ENCODE peak calls at places on chromosomes 3 and 15, in four cellular contexts. One of them, this sample, is unnamed.

GRCh38 chr15:83764201-83764839 is 110.4 kb downstream of the ADAMTSL3 start:
- DNase-seq in NB4: no peak
- DNase-seq in GM12878: no peak
- DNase-seq in endothelial cell of umbilical vein: no peak
- DNase-seq in this sample: no peak

GRCh38 chr15:64599716-64600115 is 139.3 kb downstream of the ZNF609 start:
- DNase-seq in NB4: no peak
- DNase-seq in GM12878: no peak
- DNase-seq in endothelial cell of umbilical vein: peak; percentile 20
- DNase-seq in this sample: peak; percentile 22

GRCh38 chr15:39230205-39230916 is 350.5 kb upstream of the THBS1 start:
- DNase-seq in NB4: no peak
- DNase-seq in GM12878: no peak
- DNase-seq in endothelial cell of umbilical vein: peak; percentile 100
- DNase-seq in this sample: no peak

GRCh38 chr3:61725851-61726333 is 164.5 kb downstream of the PTPRG start:
- DNase-seq in NB4: no peak
- DNase-seq in GM12878: no peak
- DNase-seq in endothelial cell of umbilical vein: no peak
- DNase-seq in this sample: no peak

GRCh38 chr15:69526086-69526485 is 73.5 kb downstream of the RPLP1 start:
- DNase-seq in NB4: no peak
- DNase-seq in GM12878: no peak
- DNase-seq in endothelial cell of umbilical vein: no peak
- DNase-seq in this sample: no peak

GRCh38 chr15:53208759-53209158 is 418.6 kb upstream of the ONECUT1 start:
- DNase-seq in NB4: no peak
- DNase-seq in GM12878: no peak
- DNase-seq in endothelial cell of umbilical vein: no peak
- DNase-seq in this sample: no peak

GRCh38 chr15:33908396-33908795 is 59.9 kb upstream of the CHRM5 start:
- DNase-seq in NB4: no peak
- DNase-seq in GM12878: no peak
- DNase-seq in endothelial cell of umbilical vein: peak; percentile 18
- DNase-seq in this sample: no peak

GRCh38 chr3:81315051-81315450 is 446.4 kb downstream of the GBE1 start:
- DNase-seq in NB4: no peak
- DNase-seq in GM12878: no peak
- DNase-seq in endothelial cell of umbilical vein: no peak
- DNase-seq in this sample: no peak

GRCh38 chr3:127107002-127107401 is 85.9 kb upstream of the PRR23E start:
- DNase-seq in NB4: no peak
- DNase-seq in GM12878: no peak
- DNase-seq in endothelial cell of umbilical vein: no peak
- DNase-seq in this sample: no peak

GRCh38 chr3:132347095-132347494 is 29.9 kb downstream of the ACP3 start:
- DNase-seq in NB4: no peak
- DNase-seq in GM12878: no peak
- DNase-seq in endothelial cell of umbilical vein: peak; percentile 79
- DNase-seq in this sample: no peak

GRCh38 chr3:59469948-59470723 is 420.3 kb upstream of the CFAP20DC start:
- DNase-seq in NB4: no peak
- DNase-seq in GM12878: no peak
- DNase-seq in endothelial cell of umbilical vein: no peak
- DNase-seq in this sample: no peak

GRCh38 chr15:98853161-98853560 is 154.4 kb downstream of the PGPEP1L start:
- DNase-seq in NB4: peak; percentile 91
- DNase-seq in GM12878: peak; percentile 50
- DNase-seq in endothelial cell of umbilical vein: peak; percentile 97
- DNase-seq in this sample: peak; percentile 84

GRCh38 chr3:132788299-132788698 is 66.1 kb upstream of the NPHP3 start:
- DNase-seq in NB4: no peak
- DNase-seq in GM12878: no peak
- DNase-seq in endothelial cell of umbilical vein: peak; percentile 52
- DNase-seq in this sample: no peak

GRCh38 chr3:88298189-88298588 is 148.4 kb downstream of the C3orf38 start:
- DNase-seq in NB4: no peak
- DNase-seq in GM12878: no peak
- DNase-seq in endothelial cell of umbilical vein: no peak
- DNase-seq in this sample: no peak

GRCh38 chr15:37791693-37792092 is 142.7 kb upstream of the TMCO5A start:
- DNase-seq in NB4: no peak
- DNase-seq in GM12878: no peak
- DNase-seq in endothelial cell of umbilical vein: peak; percentile 18
- DNase-seq in this sample: no peak

GRCh38 chr3:37243811-37244748 is 69.7 kb upstream of the LRRFIP2 start:
- DNase-seq in NB4: peak; percentile 72
- DNase-seq in GM12878: no peak
- DNase-seq in endothelial cell of umbilical vein: peak; percentile 76
- DNase-seq in this sample: peak; percentile 56

GRCh38 chr3:101791778-101792177 is 12.8 kb downstream of the NXPE3 start:
- DNase-seq in NB4: no peak
- DNase-seq in GM12878: peak; percentile 91
- DNase-seq in endothelial cell of umbilical vein: no peak
- DNase-seq in this sample: no peak

GRCh38 chr3:110679235-110679634 is 392.4 kb upstream of the NECTIN3 start:
- DNase-seq in NB4: no peak
- DNase-seq in GM12878: no peak
- DNase-seq in endothelial cell of umbilical vein: no peak
- DNase-seq in this sample: no peak

GRCh38 chr15:100764778-100765457 is 114.7 kb upstream of the ALDH1A3 start:
- DNase-seq in NB4: no peak
- DNase-seq in GM12878: no peak
- DNase-seq in endothelial cell of umbilical vein: peak; percentile 7
- DNase-seq in this sample: no peak

GRCh38 chr3:135965129-135965505 is 411 bp upstream of the PPP2R3A start:
- DNase-seq in NB4: no peak
- DNase-seq in GM12878: no peak
- DNase-seq in endothelial cell of umbilical vein: no peak
- DNase-seq in this sample: no peak

GRCh38 chr15:26050979-26051378 is 187.9 kb upstream of the ATP10A start:
- DNase-seq in NB4: no peak
- DNase-seq in GM12878: no peak
- DNase-seq in endothelial cell of umbilical vein: no peak
- DNase-seq in this sample: no peak

GRCh38 chr3:111857474-111857873 is 1.6 kb upstream of the PHLDB2 start:
- DNase-seq in NB4: no peak
- DNase-seq in GM12878: no peak
- DNase-seq in endothelial cell of umbilical vein: no peak
- DNase-seq in this sample: no peak

GRCh38 chr15:69119692-69120395 is 40.6 kb upstream of the GLCE start:
- DNase-seq in NB4: no peak
- DNase-seq in GM12878: no peak
- DNase-seq in endothelial cell of umbilical vein: no peak
- DNase-seq in this sample: no peak

GRCh38 chr3:129756871-129757270 is 136.6 kb downstream of the TMCC1 start:
- DNase-seq in NB4: no peak
- DNase-seq in GM12878: no peak
- DNase-seq in endothelial cell of umbilical vein: peak; percentile 43
- DNase-seq in this sample: no peak

GRCh38 chr15:70039917-70040316 is 57.8 kb downstream of the TLE3 start:
- DNase-seq in NB4: no peak
- DNase-seq in GM12878: no peak
- DNase-seq in endothelial cell of umbilical vein: no peak
- DNase-seq in this sample: no peak

GRCh38 chr15:78533331-78533730 is 6.9 kb upstream of the PSMA4 start:
- DNase-seq in NB4: no peak
- DNase-seq in GM12878: no peak
- DNase-seq in endothelial cell of umbilical vein: no peak
- DNase-seq in this sample: no peak

GRCh38 chr3:177553586-177553985 is 356.3 kb upstream of the TBL1XR1 start:
- DNase-seq in NB4: no peak
- DNase-seq in GM12878: no peak
- DNase-seq in endothelial cell of umbilical vein: no peak
- DNase-seq in this sample: no peak

GRCh38 chr3:48222616-48223513 is at the start of gene CAMP:
- DNase-seq in NB4: peak; percentile 98
- DNase-seq in GM12878: peak; percentile 84
- DNase-seq in endothelial cell of umbilical vein: no peak
- DNase-seq in this sample: peak; percentile 33

GRCh38 chr3:46921041-46921440 is 43.5 kb downstream of the PTH1R start:
- DNase-seq in NB4: no peak
- DNase-seq in GM12878: no peak
- DNase-seq in endothelial cell of umbilical vein: no peak
- DNase-seq in this sample: no peak

GRCh38 chr3:171680690-171681416 is 129.4 kb downstream of the PLD1 start:
- DNase-seq in NB4: no peak
- DNase-seq in GM12878: no peak
- DNase-seq in endothelial cell of umbilical vein: no peak
- DNase-seq in this sample: no peak

GRCh38 chr3:72154391-72155300 is 369.7 kb upstream of the PROK2 start:
- DNase-seq in NB4: no peak
- DNase-seq in GM12878: no peak
- DNase-seq in endothelial cell of umbilical vein: no peak
- DNase-seq in this sample: no peak

GRCh38 chr3:45507820-45508317 is 86.7 kb upstream of the LIMD1 start:
- DNase-seq in NB4: no peak
- DNase-seq in GM12878: no peak
- DNase-seq in endothelial cell of umbilical vein: peak; percentile 53
- DNase-seq in this sample: no peak

GRCh38 chr15:77525411-77525811 is 104.7 kb downstream of the HMG20A start:
- DNase-seq in NB4: no peak
- DNase-seq in GM12878: no peak
- DNase-seq in endothelial cell of umbilical vein: no peak
- DNase-seq in this sample: no peak

DNA sequence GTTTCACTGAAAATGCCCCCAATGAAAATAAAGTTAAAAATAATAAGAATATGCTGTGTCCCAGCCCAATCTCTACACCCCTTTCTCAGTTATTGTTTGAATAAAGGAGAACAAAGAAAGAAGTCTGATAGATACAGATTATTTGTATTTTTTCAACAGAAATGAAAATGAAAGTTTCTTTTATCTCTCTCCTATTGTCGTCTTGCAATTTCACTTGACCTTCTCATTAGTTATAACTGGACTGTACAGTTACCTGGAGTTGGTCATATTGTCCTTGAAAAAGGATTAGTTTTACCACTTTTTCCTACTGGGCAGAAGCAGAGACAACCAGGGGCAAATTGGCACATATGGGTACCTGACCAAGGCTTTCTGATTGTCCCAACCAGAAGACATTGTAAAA is 440.0 kb downstream of the PDCD6IP start:
- DNase-seq in NB4: no peak
- DNase-seq in GM12878: no peak
- DNase-seq in endothelial cell of umbilical vein: no peak
- DNase-seq in this sample: no peak
- TF ChIP-seq MYC in NB4: no peak
- TF ChIP-seq MYC in GM12878: no peak
- TF ChIP-seq MYC in endothelial cell of umbilical vein: no peak
- TF ChIP-seq MYC in this sample: no peak

GRCh38 chr3:173943264-173943663 is 545.7 kb downstream of the NLGN1 start:
- DNase-seq in NB4: no peak
- DNase-seq in GM12878: no peak
- DNase-seq in endothelial cell of umbilical vein: no peak
- DNase-seq in this sample: no peak

GRCh38 chr3:173945081-173945652 is 547.6 kb downstream of the NLGN1 start:
- DNase-seq in NB4: no peak
- DNase-seq in GM12878: no peak
- DNase-seq in endothelial cell of umbilical vein: no peak
- DNase-seq in this sample: no peak

GRCh38 chr3:173945801-173946200 is 548.3 kb downstream of the NLGN1 start:
- DNase-seq in NB4: no peak
- DNase-seq in GM12878: no peak
- DNase-seq in endothelial cell of umbilical vein: no peak
- DNase-seq in this sample: no peak
- TF ChIP-seq MYC in NB4: no peak
- TF ChIP-seq MYC in GM12878: no peak
- TF ChIP-seq MYC in endothelial cell of umbilical vein: no peak
- TF ChIP-seq MYC in this sample: no peak

GRCh38 chr3:34856081-34856480 is 783.2 kb upstream of the ARPP21 start:
- DNase-seq in NB4: no peak
- DNase-seq in GM12878: no peak
- DNase-seq in endothelial cell of umbilical vein: no peak
- DNase-seq in this sample: no peak

GRCh38 chr3:34859741-34860140 is 779.6 kb upstream of the ARPP21 start:
- DNase-seq in NB4: no peak
- DNase-seq in GM12878: no peak
- DNase-seq in endothelial cell of umbilical vein: no peak
- DNase-seq in this sample: no peak

GRCh38 chr3:34858067-34858466 is 781.3 kb upstream of the ARPP21 start:
- DNase-seq in NB4: no peak
- DNase-seq in GM12878: no peak
- DNase-seq in endothelial cell of umbilical vein: no peak
- DNase-seq in this sample: no peak

GRCh38 chr3:34856577-34856976 is 782.7 kb upstream of the ARPP21 start:
- DNase-seq in NB4: no peak
- DNase-seq in GM12878: no peak
- DNase-seq in endothelial cell of umbilical vein: no peak
- DNase-seq in this sample: no peak
- TF ChIP-seq MYC in NB4: no peak
- TF ChIP-seq MYC in GM12878: no peak
- TF ChIP-seq MYC in endothelial cell of umbilical vein: no peak
- TF ChIP-seq MYC in this sample: no peak

DNA sequence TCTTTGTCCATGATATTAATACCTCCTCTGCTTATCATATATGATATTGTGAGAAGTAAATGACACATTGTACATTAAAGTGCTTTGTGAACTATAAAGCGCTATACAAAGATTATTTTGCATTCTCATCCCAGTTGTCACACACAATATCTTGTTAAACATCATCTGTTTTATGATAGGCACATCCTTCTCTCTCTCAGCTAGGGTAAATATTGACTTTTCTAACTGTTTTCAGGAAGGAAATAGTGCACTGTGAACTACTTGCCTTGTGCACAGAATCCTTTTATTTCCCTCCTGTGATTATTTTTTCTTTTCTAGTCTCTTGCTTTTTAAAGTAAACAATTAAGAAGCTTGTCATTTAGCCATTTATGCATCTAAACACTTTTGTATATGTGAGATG is 388.2 kb downstream of the LPP start:
- DNase-seq in NB4: no peak
- DNase-seq in GM12878: no peak
- DNase-seq in endothelial cell of umbilical vein: peak; percentile 49
- DNase-seq in this sample: no peak
- TF ChIP-seq MYC in NB4: no peak
- TF ChIP-seq MYC in GM12878: no peak
- TF ChIP-seq MYC in endothelial cell of umbilical vein: no peak
- TF ChIP-seq MYC in this sample: no peak

This sample was measured in A549.